ENCODE peak calls at places on chromosomes 1 and 21, in nine cellular contexts. J, G, C, Y, N, T, O, Q and M are unnamed samples.

GRCh38 chr1:10628685-10629084 is 153.9 kb downstream of the PEX14 start:
- DNase-seq in J (peak; percentile 89), G (peak; percentile 40), C (no peak), Y (peak; percentile 73), N (no peak), T (peak; percentile 89), O (no peak), Q (peak; percentile 55), M (no peak)

GRCh38 chr1:31811605-31812004 is 4.2 kb downstream of the SPOCD1 start:
- DNase-seq in J (no peak), G (peak; percentile 78), C (no peak), Y (no peak), N (no peak), T (no peak), O (no peak), Q (no peak), M (no peak)

GRCh38 chr1:207861442-207862177 is 49.3 kb downstream of the CD34 start:
- DNase-seq in J (no peak), G (no peak), C (peak; percentile 31), Y (no peak), N (no peak), T (no peak), O (no peak), Q (no peak), M (no peak)

GRCh38 chr1:242468749-242469148 is 55.7 kb downstream of the PLD5 start:
- DNase-seq in J (no peak), G (no peak), C (peak; percentile 49), Y (no peak), N (no peak), T (no peak), O (no peak), Q (no peak), M (no peak)

GRCh38 chr1:244971524-244972216 is 107.3 kb upstream of the HNRNPU start:
- DNase-seq in J (no peak), G (no peak), C (no peak), Y (no peak), N (no peak), T (no peak), O (no peak), Q (no peak), M (no peak)

GRCh38 chr1:39954261-39954869 is 580 bp upstream of the MFSD2A start:
- DNase-seq in J (no peak), G (no peak), C (no peak), Y (no peak), N (no peak), T (no peak), O (no peak), Q (no peak), M (no peak)

GRCh38 chr1:47696404-47696910 is 258.6 kb downstream of the FOXD2 start:
- DNase-seq in J (no peak), G (no peak), C (no peak), Y (no peak), N (no peak), T (no peak), O (no peak), Q (no peak), M (no peak)

GRCh38 chr21:45599146-45599581 is 44.4 kb upstream of the PCBP3 start:
- DNase-seq in J (no peak), G (no peak), C (no peak), Y (no peak), N (no peak), T (no peak), O (no peak), Q (no peak), M (no peak)

GRCh38 chr1:3786468-3787346 is 9.6 kb downstream of the LRRC47 start:
- DNase-seq in J (no peak), G (no peak), C (no peak), Y (no peak), N (no peak), T (no peak), O (no peak), Q (no peak), M (no peak)

GRCh38 chr1:233620065-233620464 is 6.2 kb downstream of the KCNK1 start:
- DNase-seq in J (no peak), G (no peak), C (no peak), Y (no peak), N (no peak), T (no peak), O (no peak), Q (no peak), M (no peak)

GRCh38 chr1:73310797-73311381 is 887.1 kb downstream of the LRRIQ3 start:
- DNase-seq in J (no peak), G (no peak), C (no peak), Y (no peak), N (no peak), T (no peak), O (no peak), Q (no peak), M (no peak)

GRCh38 chr1:164723296-164723731 is 164.3 kb downstream of the PBX1 start:
- DNase-seq in J (no peak), G (no peak), C (no peak), Y (no peak), N (no peak), T (no peak), O (peak; percentile 39), Q (no peak), M (no peak)
- TF ChIP-seq POLR2A in J (no peak), G (no peak), C (no peak), Y (no peak), N (no peak), T (no peak), O (no peak), Q (no peak), M (no peak)

GRCh38 chr1:151832318-151832984 is 849 bp upstream of the RORC start:
- DNase-seq in J (no peak), G (peak; percentile 41), C (peak; percentile 87), Y (peak; percentile 90), N (no peak), T (peak; percentile 92), O (peak; percentile 98), Q (no peak), M (no peak)

GRCh38 chr1:151830055-151830454 is 1.5 kb downstream of the RORC start:
- DNase-seq in J (no peak), G (no peak), C (no peak), Y (no peak), N (no peak), T (no peak), O (no peak), Q (no peak), M (no peak)

GRCh38 chr1:151833172-151833571 is 1.6 kb upstream of the RORC start:
- DNase-seq in J (no peak), G (no peak), C (no peak), Y (no peak), N (no peak), T (no peak), O (no peak), Q (no peak), M (no peak)

GRCh38 chr1:151831256-151831591 is 378 bp downstream of the RORC start:
- DNase-seq in J (no peak), G (no peak), C (no peak), Y (no peak), N (no peak), T (no peak), O (no peak), Q (no peak), M (no peak)

GRCh38 chr1:151831605-151832004 is at the start of gene RORC:
- DNase-seq in J (no peak), G (no peak), C (peak; percentile 79), Y (no peak), N (no peak), T (peak; percentile 79), O (peak; percentile 83), Q (no peak), M (no peak)
- TF ChIP-seq POLR2A in J (no peak), G (no peak), C (peak; percentile 88), Y (no peak), N (no peak), T (no peak), O (peak; percentile 72), Q (no peak), M (no peak)

GRCh38 chr1:32900956-32901822 is at the start of gene TMEM54:
- DNase-seq in J (peak; percentile 80), G (peak; percentile 15), C (peak; percentile 86), Y (no peak), N (peak; percentile 69), T (peak; percentile 64), O (peak; percentile 77), Q (no peak), M (no peak)
- TF ChIP-seq POLR2A in J (no peak), G (no peak), C (no peak), Y (no peak), N (no peak), T (no peak), O (peak; percentile 18), Q (no peak), M (no peak)

GRCh38 chr1:50968884-50969610 is 998 bp upstream of the CDKN2C start:
- DNase-seq in J (peak; percentile 59), G (no peak), C (peak; percentile 58), Y (peak; percentile 67), N (no peak), T (peak; percentile 64), O (peak; percentile 49), Q (no peak), M (no peak)

GRCh38 chr1:50970508-50970885 is 452 bp downstream of the CDKN2C start:
- DNase-seq in J (no peak), G (no peak), C (no peak), Y (no peak), N (no peak), T (no peak), O (no peak), Q (no peak), M (no peak)

GRCh38 chr1:50967416-50968020 is 2.5 kb upstream of the CDKN2C start:
- DNase-seq in J (no peak), G (no peak), C (no peak), Y (peak; percentile 30), N (peak; percentile 67), T (no peak), O (no peak), Q (no peak), M (no peak)

GRCh38 chr1:50969611-50970507 is at the start of gene CDKN2C:
- DNase-seq in J (peak; percentile 79), G (peak; percentile 86), C (peak; percentile 77), Y (peak; percentile 83), N (peak; percentile 89), T (peak; percentile 83), O (peak; percentile 79), Q (peak; percentile 67), M (no peak)

DNA sequence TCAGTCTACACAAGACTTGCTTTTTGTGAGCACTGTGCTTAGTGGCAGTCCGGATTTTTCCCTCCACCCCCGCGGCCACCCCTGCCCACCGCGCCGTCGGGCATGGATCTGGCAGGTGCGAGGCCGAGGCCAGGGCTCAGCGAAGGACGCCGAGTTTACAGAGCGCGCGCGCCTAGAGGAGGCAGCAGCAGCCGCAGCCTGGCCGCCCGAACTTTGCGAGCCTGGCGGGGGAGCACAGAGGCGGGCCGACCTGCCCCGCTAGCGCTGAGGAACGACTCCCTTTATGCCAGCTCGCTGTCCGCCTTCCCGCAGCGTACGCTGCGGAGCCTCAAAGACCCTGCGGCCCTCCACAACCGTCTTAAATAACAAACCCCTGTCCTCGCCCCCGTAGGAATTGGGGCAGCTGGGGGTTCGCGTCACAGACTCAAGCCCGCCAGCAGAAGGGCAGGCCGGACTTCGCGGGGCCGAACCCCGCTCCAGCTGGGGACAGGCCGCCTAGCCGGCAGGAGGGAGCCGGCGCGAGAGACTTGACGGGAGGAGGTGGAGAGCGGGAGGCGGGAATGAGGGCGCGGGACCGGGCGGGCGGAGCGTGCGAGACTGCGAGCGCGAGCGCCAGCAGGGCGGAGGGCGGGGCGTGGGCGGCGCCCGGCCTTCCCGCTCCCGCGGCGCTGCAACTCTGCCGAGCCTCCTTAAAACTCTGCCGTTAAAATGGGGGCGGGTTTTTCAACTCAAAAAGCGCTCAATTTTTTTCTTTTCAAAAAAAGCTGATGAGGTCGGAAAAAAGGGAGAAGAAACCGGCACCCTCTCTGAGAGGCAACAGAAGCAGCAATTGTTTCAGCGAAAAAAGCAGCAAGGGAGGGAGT is 1.8 kb upstream of the CDKN2C start:
- DNase-seq in J (peak; percentile 91), G (peak; percentile 89), C (peak; percentile 92), Y (peak; percentile 93), N (peak; percentile 97), T (peak; percentile 95), O (peak; percentile 86), Q (peak; percentile 82), M (peak; percentile 41)
- TF ChIP-seq POLR2A in J (peak; percentile 79), G (peak; percentile 71), C (peak; percentile 83), Y (peak; percentile 94), N (peak; percentile 89), T (no peak), O (peak; percentile 58), Q (peak; percentile 76), M (peak; percentile 81)